ENCODE peak calls at places on chromosome 16, in six cellular contexts. One of them, this sample, is unnamed.

GRCh38 chr16:87165151-87165550 is 152.0 kb downstream of the C16orf95 start:
- DNase-seq in transverse colon: no peak
- DNase-seq in psoas muscle: no peak
- DNase-seq in AG09319: no peak
- DNase-seq in astrocyte of the cerebellum: no peak
- DNase-seq in cardiac fibroblast: no peak
- DNase-seq in this sample: no peak

GRCh38 chr16:51931596-51931995 is 615.3 kb downstream of the TOX3 start:
- DNase-seq in transverse colon: no peak
- DNase-seq in psoas muscle: no peak
- DNase-seq in AG09319: no peak
- DNase-seq in astrocyte of the cerebellum: no peak
- DNase-seq in cardiac fibroblast: no peak
- DNase-seq in this sample: no peak

GRCh38 chr16:72060405-72060804 is 2.6 kb upstream of the HPR start:
- DNase-seq in transverse colon: no peak
- DNase-seq in psoas muscle: no peak
- DNase-seq in AG09319: no peak
- DNase-seq in astrocyte of the cerebellum: no peak
- DNase-seq in cardiac fibroblast: no peak
- DNase-seq in this sample: no peak

GRCh38 chr16:78874241-78874983 is 726.1 kb downstream of the MAF start:
- DNase-seq in transverse colon: no peak
- DNase-seq in psoas muscle: peak; percentile 23
- DNase-seq in AG09319: no peak
- DNase-seq in astrocyte of the cerebellum: no peak
- DNase-seq in cardiac fibroblast: no peak
- DNase-seq in this sample: no peak

GRCh38 chr16:31874354-31875111 is 926 bp downstream of the ZNF267 start:
- DNase-seq in transverse colon: no peak
- DNase-seq in psoas muscle: no peak
- DNase-seq in AG09319: no peak
- DNase-seq in astrocyte of the cerebellum: no peak
- DNase-seq in cardiac fibroblast: peak; percentile 55
- DNase-seq in this sample: peak; percentile 56

GRCh38 chr16:86874141-86874540 is 295.8 kb downstream of the FOXL1 start:
- DNase-seq in transverse colon: no peak
- DNase-seq in psoas muscle: no peak
- DNase-seq in AG09319: no peak
- DNase-seq in astrocyte of the cerebellum: no peak
- DNase-seq in cardiac fibroblast: no peak
- DNase-seq in this sample: no peak

GRCh38 chr16:977096-977701 is 4.4 kb upstream of the SOX8 start:
- DNase-seq in transverse colon: no peak
- DNase-seq in psoas muscle: peak; percentile 59
- DNase-seq in AG09319: no peak
- DNase-seq in astrocyte of the cerebellum: no peak
- DNase-seq in cardiac fibroblast: no peak
- DNase-seq in this sample: no peak

GRCh38 chr16:65657051-65657450 is 535.2 kb upstream of the CDH11 start:
- DNase-seq in transverse colon: no peak
- DNase-seq in psoas muscle: no peak
- DNase-seq in AG09319: no peak
- DNase-seq in astrocyte of the cerebellum: no peak
- DNase-seq in cardiac fibroblast: peak; percentile 16
- DNase-seq in this sample: no peak

GRCh38 chr16:30793508-30794069 is 6.6 kb upstream of the ZNF629 start:
- DNase-seq in transverse colon: no peak
- DNase-seq in psoas muscle: no peak
- DNase-seq in AG09319: no peak
- DNase-seq in astrocyte of the cerebellum: no peak
- DNase-seq in cardiac fibroblast: no peak
- DNase-seq in this sample: no peak

GRCh38 chr16:82041542-82041941 is 6.5 kb downstream of the HSD17B2 start:
- DNase-seq in transverse colon: no peak
- DNase-seq in psoas muscle: no peak
- DNase-seq in AG09319: no peak
- DNase-seq in astrocyte of the cerebellum: no peak
- DNase-seq in cardiac fibroblast: no peak
- DNase-seq in this sample: no peak

GRCh38 chr16:46573008-46573833 is 48.0 kb downstream of the SHCBP1 start:
- DNase-seq in transverse colon: no peak
- DNase-seq in psoas muscle: no peak
- DNase-seq in AG09319: peak; percentile 3
- DNase-seq in astrocyte of the cerebellum: no peak
- DNase-seq in cardiac fibroblast: peak; percentile 5
- DNase-seq in this sample: peak; percentile 34

GRCh38 chr16:85645021-85645589 is 32.0 kb downstream of the GSE1 start:
- DNase-seq in transverse colon: peak; percentile 54
- DNase-seq in psoas muscle: no peak
- DNase-seq in AG09319: no peak
- DNase-seq in astrocyte of the cerebellum: no peak
- DNase-seq in cardiac fibroblast: no peak
- DNase-seq in this sample: no peak

GRCh38 chr16:54454616-54455015 is 168.0 kb upstream of the IRX3 start:
- DNase-seq in transverse colon: no peak
- DNase-seq in psoas muscle: no peak
- DNase-seq in AG09319: no peak
- DNase-seq in astrocyte of the cerebellum: no peak
- DNase-seq in cardiac fibroblast: no peak
- DNase-seq in this sample: no peak

GRCh38 chr16:31458073-31458834 is 1.0 kb upstream of the ARMC5 start:
- DNase-seq in transverse colon: peak; percentile 72
- DNase-seq in psoas muscle: peak; percentile 68
- DNase-seq in AG09319: no peak
- DNase-seq in astrocyte of the cerebellum: no peak
- DNase-seq in cardiac fibroblast: peak; percentile 49
- DNase-seq in this sample: peak; percentile 50

DNA sequence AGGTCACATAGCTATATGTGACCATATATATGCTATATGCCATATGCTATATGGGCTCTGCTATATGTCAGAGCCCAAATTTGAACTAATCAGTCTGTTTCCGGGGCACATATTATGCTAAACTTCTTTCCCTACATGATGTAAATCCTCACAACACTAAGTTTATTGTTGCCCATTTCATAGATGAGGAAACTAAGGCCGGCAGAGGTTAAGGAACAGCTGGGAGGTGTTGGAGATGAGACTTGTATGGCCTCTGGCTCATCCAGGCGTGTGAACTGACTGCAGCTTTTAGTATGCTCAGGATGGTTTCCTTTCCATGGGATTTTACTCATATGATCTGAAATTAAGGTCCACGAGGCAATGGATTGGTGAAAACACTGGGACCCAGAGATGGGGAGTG is 17.5 kb upstream of the CNOT1 start:
- DNase-seq in transverse colon: no peak
- DNase-seq in psoas muscle: no peak
- DNase-seq in AG09319: no peak
- DNase-seq in astrocyte of the cerebellum: no peak
- DNase-seq in cardiac fibroblast: no peak
- DNase-seq in this sample: no peak
- TF ChIP-seq CTCF in transverse colon: no peak
- TF ChIP-seq CTCF in psoas muscle: no peak
- TF ChIP-seq CTCF in AG09319: no peak
- TF ChIP-seq CTCF in astrocyte of the cerebellum: no peak
- TF ChIP-seq CTCF in cardiac fibroblast: no peak
- TF ChIP-seq CTCF in this sample: no peak

DNA sequence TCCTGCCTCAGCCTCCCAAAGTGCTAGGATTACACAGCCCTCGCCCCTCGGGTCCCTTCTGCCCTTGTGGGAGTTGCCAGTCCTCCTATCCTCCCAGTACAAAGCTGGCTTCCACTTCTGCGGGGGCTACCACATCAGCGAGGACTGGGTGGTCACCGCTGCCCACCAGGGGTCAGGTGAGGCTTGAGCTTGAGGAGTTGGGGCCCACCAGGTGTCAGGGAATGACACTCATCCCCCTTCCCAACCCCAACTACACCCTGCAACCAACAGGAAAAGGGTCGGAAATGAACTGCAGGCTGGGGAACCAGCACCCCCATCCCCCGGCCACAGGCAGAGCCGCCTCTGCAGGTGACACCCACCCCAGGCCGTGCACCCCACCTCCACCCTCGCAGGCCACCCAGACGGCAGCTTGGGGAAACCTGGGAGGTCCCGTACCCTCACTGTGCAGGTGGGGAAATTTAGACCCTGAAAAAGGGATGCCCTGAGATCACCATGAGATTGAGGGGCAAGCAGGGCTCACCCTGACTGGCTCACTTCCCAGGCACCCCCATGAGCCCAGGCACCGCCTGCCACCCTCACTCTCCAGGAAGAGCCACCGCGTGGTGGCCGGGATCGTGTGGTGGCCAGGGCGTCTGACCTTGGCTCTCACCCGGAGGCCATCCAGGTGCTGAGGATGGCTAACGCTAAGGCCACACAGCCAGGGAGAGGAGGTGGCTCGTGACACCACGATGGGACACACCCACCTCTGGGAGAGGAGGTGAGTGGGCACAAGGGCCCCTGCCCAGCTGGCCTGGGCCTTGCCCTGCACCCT is 8.0 kb downstream of the CTRB1 start:
- DNase-seq in transverse colon: no peak
- DNase-seq in psoas muscle: no peak
- DNase-seq in AG09319: no peak
- DNase-seq in astrocyte of the cerebellum: no peak
- DNase-seq in cardiac fibroblast: no peak
- DNase-seq in this sample: no peak
- TF ChIP-seq CTCF in transverse colon: no peak
- TF ChIP-seq CTCF in psoas muscle: no peak
- TF ChIP-seq CTCF in AG09319: no peak
- TF ChIP-seq CTCF in astrocyte of the cerebellum: no peak
- TF ChIP-seq CTCF in cardiac fibroblast: no peak
- TF ChIP-seq CTCF in this sample: no peak

DNA sequence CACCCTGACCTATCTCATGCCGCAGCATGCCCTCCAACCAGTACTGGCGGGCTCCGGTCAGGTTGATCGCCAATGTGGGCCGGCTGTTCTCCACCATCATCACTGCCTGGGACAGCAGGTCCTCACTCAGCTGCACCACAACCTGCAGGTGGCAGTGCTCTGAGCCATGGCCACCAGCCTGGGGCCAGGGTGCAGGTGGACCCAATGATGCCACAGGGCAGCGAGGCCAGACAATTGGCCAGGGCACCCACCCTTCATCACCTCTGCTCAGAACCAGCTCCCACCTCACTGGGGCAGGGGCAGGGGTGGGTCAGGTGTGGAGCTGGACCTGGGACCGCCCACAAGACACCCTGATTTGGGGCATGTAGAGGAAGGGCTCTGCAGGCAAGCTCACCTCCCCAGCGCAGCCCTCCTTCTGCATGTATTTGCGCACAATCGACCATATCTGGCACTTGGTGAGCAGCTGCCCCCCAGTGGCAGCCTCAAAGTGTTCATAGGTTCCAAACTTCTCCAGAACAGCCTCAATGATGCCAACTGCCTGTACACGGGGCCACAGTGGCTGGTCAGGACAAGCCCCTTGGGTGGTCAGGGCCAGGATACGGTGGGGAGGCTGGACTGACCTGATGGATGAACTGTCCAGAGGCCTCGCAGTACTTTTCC is 4.2 kb downstream of the MATCAP1 start:
- DNase-seq in transverse colon: no peak
- DNase-seq in psoas muscle: no peak
- DNase-seq in AG09319: no peak
- DNase-seq in astrocyte of the cerebellum: no peak
- DNase-seq in cardiac fibroblast: no peak
- DNase-seq in this sample: no peak
- TF ChIP-seq CTCF in transverse colon: no peak
- TF ChIP-seq CTCF in psoas muscle: no peak
- TF ChIP-seq CTCF in AG09319: peak; percentile 3
- TF ChIP-seq CTCF in astrocyte of the cerebellum: no peak
- TF ChIP-seq CTCF in cardiac fibroblast: no peak
- TF ChIP-seq CTCF in this sample: peak; percentile 9

GRCh38 chr16:26645629-26646028 is 421.1 kb upstream of the C16orf82 start:
- DNase-seq in transverse colon: no peak
- DNase-seq in psoas muscle: no peak
- DNase-seq in AG09319: no peak
- DNase-seq in astrocyte of the cerebellum: no peak
- DNase-seq in cardiac fibroblast: no peak
- DNase-seq in this sample: no peak
- TF ChIP-seq CTCF in transverse colon: no peak
- TF ChIP-seq CTCF in psoas muscle: no peak
- TF ChIP-seq CTCF in AG09319: peak; percentile 9
- TF ChIP-seq CTCF in astrocyte of the cerebellum: no peak
- TF ChIP-seq CTCF in cardiac fibroblast: no peak
- TF ChIP-seq CTCF in this sample: peak; percentile 6

GRCh38 chr16:75908301-75908700 is 182.0 kb upstream of the CPHXL start:
- DNase-seq in transverse colon: no peak
- DNase-seq in psoas muscle: no peak
- DNase-seq in AG09319: no peak
- DNase-seq in astrocyte of the cerebellum: no peak
- DNase-seq in cardiac fibroblast: no peak
- DNase-seq in this sample: no peak

GRCh38 chr16:75909746-75910145 is 183.5 kb upstream of the CPHXL start:
- DNase-seq in transverse colon: no peak
- DNase-seq in psoas muscle: no peak
- DNase-seq in AG09319: no peak
- DNase-seq in astrocyte of the cerebellum: no peak
- DNase-seq in cardiac fibroblast: no peak
- DNase-seq in this sample: no peak

GRCh38 chr16:75911896-75912295 is 185.6 kb upstream of the CPHXL start:
- DNase-seq in transverse colon: no peak
- DNase-seq in psoas muscle: no peak
- DNase-seq in AG09319: no peak
- DNase-seq in astrocyte of the cerebellum: no peak
- DNase-seq in cardiac fibroblast: no peak
- DNase-seq in this sample: no peak

GRCh38 chr16:75908718-75909117 is 182.4 kb upstream of the CPHXL start:
- DNase-seq in transverse colon: no peak
- DNase-seq in psoas muscle: no peak
- DNase-seq in AG09319: no peak
- DNase-seq in astrocyte of the cerebellum: no peak
- DNase-seq in cardiac fibroblast: no peak
- DNase-seq in this sample: no peak
- TF ChIP-seq CTCF in transverse colon: no peak
- TF ChIP-seq CTCF in psoas muscle: no peak
- TF ChIP-seq CTCF in AG09319: no peak
- TF ChIP-seq CTCF in astrocyte of the cerebellum: no peak
- TF ChIP-seq CTCF in cardiac fibroblast: no peak
- TF ChIP-seq CTCF in this sample: no peak

GRCh38 chr16:84268661-84269060 is 26.0 kb upstream of the WFDC1 start:
- DNase-seq in transverse colon: no peak
- DNase-seq in psoas muscle: no peak
- DNase-seq in AG09319: no peak
- DNase-seq in astrocyte of the cerebellum: no peak
- DNase-seq in cardiac fibroblast: no peak
- DNase-seq in this sample: no peak
- TF ChIP-seq CTCF in transverse colon: no peak
- TF ChIP-seq CTCF in psoas muscle: no peak
- TF ChIP-seq CTCF in AG09319: no peak
- TF ChIP-seq CTCF in astrocyte of the cerebellum: no peak
- TF ChIP-seq CTCF in cardiac fibroblast: no peak
- TF ChIP-seq CTCF in this sample: no peak

GRCh38 chr16:69083306-69083941 is 22.0 kb upstream of the HAS3 start:
- DNase-seq in transverse colon: no peak
- DNase-seq in psoas muscle: no peak
- DNase-seq in AG09319: no peak
- DNase-seq in astrocyte of the cerebellum: no peak
- DNase-seq in cardiac fibroblast: no peak
- DNase-seq in this sample: no peak
- TF ChIP-seq CTCF in transverse colon: no peak
- TF ChIP-seq CTCF in psoas muscle: no peak
- TF ChIP-seq CTCF in AG09319: no peak
- TF ChIP-seq CTCF in astrocyte of the cerebellum: no peak
- TF ChIP-seq CTCF in cardiac fibroblast: no peak
- TF ChIP-seq CTCF in this sample: no peak

This sample was measured in AG10803.